ENCODE peak calls at places on chromosome 17, in eight cellular contexts. X is adrenal gland; N is heart right ventricle; Q is endodermal cell; E is OCI-LY7; S is CD8-positive, alpha-beta T cell; Z is uterus; G is cardiac muscle cell. M is an unnamed sample. For H3K4me1, the result is how much of the 10 kb centered on the place peaks cover.

GRCh38 chr17:40329981-40330794 is 21.2 kb downstream of the RARA start:
- DNase-seq in S (no peak), N (peak), Z (no peak), X (peak), E (no peak), G (no peak), Q (no peak), M (peak)

GRCh38 chr17:869067-869466 is 86.9 kb downstream of the MRM3 start:
- DNase-seq in G (peak), S (no peak), X (peak), N (peak), E (no peak), Z (peak), Q (no peak), M (peak)

GRCh38 chr17:61325382-61326073 is 74.1 kb upstream of the TBX2 start:
- DNase-seq in X (no peak), E (no peak), Z (no peak), G (no peak), S (no peak), N (no peak), Q (no peak), M (no peak)

GRCh38 chr17:39791296-39791992 is 53.7 kb downstream of the GRB7 start:
- DNase-seq in N (no peak), Q (no peak), G (no peak), S (no peak), Z (no peak), X (no peak), E (no peak), M (no peak)

GRCh38 chr17:1229354-1229890 is 40.8 kb upstream of the BHLHA9 start:
- DNase-seq in X (peak), N (peak), E (peak), S (peak), Z (peak), G (peak), Q (peak), M (peak)

GRCh38 chr17:80885922-80886582 is 105.6 kb upstream of the CHMP6 start:
- DNase-seq in N (no peak), X (no peak), G (no peak), E (no peak), S (no peak), Q (no peak), Z (no peak), M (peak)

GRCh38 chr17:71260366-71260765 is 860.5 kb upstream of the SOX9 start:
- DNase-seq in Q (no peak), S (no peak), X (no peak), N (no peak), Z (no peak), E (no peak), G (no peak), M (no peak)

GRCh38 chr17:59466943-59467801 is 98.2 kb upstream of the DHX40 start:
- DNase-seq in X (no peak), Z (no peak), S (no peak), Q (peak), N (no peak), E (no peak), G (no peak), M (no peak)

GRCh38 chr17:43832168-43832975 is 574 bp downstream of the MPP3 start:
- DNase-seq in Z (peak), N (peak), Q (peak), S (no peak), G (peak), X (peak), E (no peak), M (peak)

GRCh38 chr17:65954148-65954449 is 237.8 kb downstream of the CEP112 start:
- DNase-seq in N (no peak), Q (no peak), X (no peak), G (no peak), Z (no peak), S (no peak), E (no peak), M (no peak)

GRCh38 chr17:40260528-40260927 is 27.2 kb upstream of the CDC6 start:
- DNase-seq in N (peak), X (no peak), Z (no peak), G (no peak), E (no peak), Q (no peak), S (no peak), M (no peak)

GRCh38 chr17:28953444-28954118 is 2.3 kb upstream of the PHF12 start:
- DNase-seq in N (peak), G (peak), Q (peak), S (peak), X (peak), Z (peak), E (peak), M (no peak)

GRCh38 chr17:82985973-82986372 is 93.4 kb upstream of the METRNL start:
- DNase-seq in G (peak), S (peak), N (no peak), E (peak), Z (no peak), Q (peak), X (no peak), M (no peak)

GRCh38 chr17:30477758-30478115 is 529 bp downstream of the GOSR1 start:
- DNase-seq in N (no peak), G (peak), Z (no peak), S (no peak), X (no peak), Q (no peak), E (peak), M (no peak)

GRCh38 chr17:64457156-64457555 is 8.2 kb downstream of the MILR1 start:
- DNase-seq in N (no peak), E (no peak), X (no peak), Z (no peak), Q (no peak), G (peak), S (no peak), M (no peak)

GRCh38 chr17:61734012-61734411 is 129.3 kb downstream of the BRIP1 start:
- DNase-seq in Z (no peak), G (no peak), S (no peak), N (no peak), X (no peak), E (no peak), Q (no peak), M (no peak)

GRCh38 chr17:8151641-8152111 is 528 bp downstream of the PER1 start:
- DNase-seq in N (peak), S (no peak), Z (peak), X (peak), E (peak), Q (peak), G (peak), M (peak)

GRCh38 chr17:2081564-2081963 is 26.7 kb downstream of the HIC1 start:
- DNase-seq in S (no peak), X (no peak), Z (no peak), E (no peak), N (no peak), G (no peak), Q (no peak), M (no peak)

GRCh38 chr17:28381141-28381825 is 9.8 kb downstream of the SARM1 start:
- DNase-seq in N (no peak), Q (peak), E (no peak), G (peak), X (no peak), Z (no peak), S (no peak), M (no peak)

GRCh38 chr17:78437508-78438169 is 59.2 kb downstream of the PGS1 start:
- DNase-seq in S (no peak), E (no peak), Z (no peak), N (no peak), X (no peak), G (no peak), Q (no peak), M (no peak)
- H3K4me3 ChIP-seq in S (no peak), E (no peak), Z (no peak), N (no peak), X (no peak), G (no peak), Q (no peak), M (no peak)

GRCh38 chr17:57289613-57290012 is 33.3 kb downstream of the MSI2 start:
- DNase-seq in Z (no peak), E (no peak), N (no peak), G (no peak), X (no peak), Q (no peak), S (no peak), M (no peak)

GRCh38 chr17:57289130-57289529 is 32.8 kb downstream of the MSI2 start:
- DNase-seq in Z (no peak), G (no peak), S (no peak), X (no peak), E (no peak), N (no peak), Q (no peak), M (no peak)

GRCh38 chr17:57288753-57289121 is 32.4 kb downstream of the MSI2 start:
- DNase-seq in N (no peak), Z (no peak), Q (no peak), S (no peak), X (no peak), G (no peak), E (no peak), M (no peak)

GRCh38 chr17:57286372-57287105 is 30.2 kb downstream of the MSI2 start:
- DNase-seq in Q (no peak), N (no peak), E (no peak), S (no peak), Z (no peak), X (no peak), G (no peak), M (no peak)

DNA sequence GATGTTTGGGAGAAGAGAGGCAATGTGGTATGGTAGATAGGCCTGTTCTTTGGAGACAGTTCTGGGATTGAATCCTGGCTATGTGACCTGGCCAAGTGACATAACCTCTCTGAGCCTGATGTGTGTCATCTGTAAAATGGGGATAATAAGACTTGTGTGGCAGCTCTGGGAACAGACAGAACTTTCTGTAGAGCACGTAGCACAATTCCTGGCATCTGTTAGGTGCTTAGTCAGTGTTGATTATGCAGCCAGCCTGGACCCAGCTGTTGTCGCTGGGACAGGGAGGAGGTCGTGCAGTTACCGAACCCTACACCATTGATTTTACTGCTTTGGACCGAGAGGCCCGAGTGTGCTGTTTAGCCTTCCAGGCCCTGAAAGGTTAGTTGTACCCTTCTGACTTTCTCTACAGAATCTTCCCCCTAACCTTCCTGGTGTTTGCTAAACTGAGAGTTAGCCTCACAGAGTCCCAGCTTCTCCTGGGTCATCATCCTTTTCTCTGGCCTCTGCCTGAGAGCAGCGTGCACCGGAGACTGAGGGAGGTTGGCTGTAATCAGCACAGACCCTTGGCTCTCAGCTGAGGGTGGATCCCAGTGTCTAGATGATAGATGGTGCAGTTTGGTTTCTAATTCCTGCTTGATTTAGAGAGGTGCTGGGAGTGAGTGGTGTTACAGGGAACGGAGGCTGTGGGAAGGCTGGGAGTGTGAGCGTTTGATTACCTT is 31.9 kb downstream of the MSI2 start:
- DNase-seq in Z (peak), N (no peak), X (peak), G (peak), S (no peak), Q (no peak), E (no peak), M (peak)
- H3K4me1 ChIP-seq in Z (under half), N (under half), X (under half), G (under half), S (under half), Q (under half), E (under half), M (half or more)

DNA sequence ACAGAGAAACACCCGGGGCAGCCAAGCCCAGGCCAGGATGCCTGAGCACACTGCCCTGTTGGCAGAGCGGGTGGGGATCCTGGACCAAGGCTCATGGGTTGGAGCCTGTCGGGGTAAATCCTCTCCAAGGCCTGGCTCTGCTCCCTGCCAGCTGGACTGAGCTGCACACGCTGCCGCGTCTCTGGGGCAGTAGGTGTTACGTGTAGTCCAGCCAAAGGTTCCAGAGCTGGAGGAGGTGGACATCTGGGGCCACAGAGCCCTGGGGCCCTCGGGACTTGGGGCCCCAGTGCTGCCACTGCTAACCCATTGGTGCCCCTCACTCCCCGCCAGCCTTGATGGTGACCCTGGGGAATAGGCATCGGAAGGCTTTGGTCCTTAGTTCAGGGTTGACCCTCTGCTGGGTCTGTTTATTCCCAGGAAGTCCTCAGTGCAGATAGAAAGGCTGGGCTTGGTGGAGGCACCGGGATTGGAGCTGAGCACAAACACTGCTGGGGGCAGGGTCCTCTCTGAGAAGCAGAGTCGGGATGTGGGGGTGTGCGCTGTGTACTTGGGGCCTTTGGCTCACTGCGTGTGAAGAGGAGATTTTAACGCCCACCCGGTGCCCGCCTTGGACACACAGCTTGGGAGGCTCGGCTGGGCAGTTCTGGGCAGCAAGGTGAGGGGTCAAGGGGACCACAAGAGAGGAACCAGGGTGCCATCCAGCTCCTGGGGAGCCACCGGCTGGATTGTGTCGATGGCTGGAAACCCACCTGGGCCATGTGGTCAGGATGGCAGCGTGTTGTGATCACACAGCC is 16.3 kb upstream of the CBX4 start:
- DNase-seq in N (no peak), S (no peak), X (no peak), E (no peak), Q (no peak), Z (no peak), G (no peak), M (no peak)
- TF ChIP-seq CTCF in N (no peak), S (no peak), X (no peak), E (no peak), Q (no peak), Z (no peak), G (no peak), M (no peak)

GRCh38 chr17:15501282-15501681 is 33.9 kb upstream of the CDRT4 start:
- DNase-seq in S (no peak), E (no peak), X (no peak), Z (no peak), Q (no peak), N (no peak), G (no peak), M (no peak)

GRCh38 chr17:15502315-15503112 is 35.1 kb upstream of the CDRT4 start:
- DNase-seq in Z (peak), N (peak), G (peak), Q (peak), X (peak), E (peak), S (peak), M (peak)

GRCh38 chr17:15498107-15498506 is 30.7 kb upstream of the CDRT4 start:
- DNase-seq in Q (peak), N (no peak), Z (no peak), E (peak), S (no peak), X (no peak), G (peak), M (no peak)

GRCh38 chr17:15503731-15504130 is 36.3 kb upstream of the CDRT4 start:
- DNase-seq in E (no peak), Q (no peak), X (no peak), N (no peak), G (no peak), S (no peak), Z (no peak), M (no peak)

GRCh38 chr17:15501788-15502187 is 34.4 kb upstream of the CDRT4 start:
- DNase-seq in Q (no peak), G (no peak), X (no peak), Z (no peak), N (no peak), E (no peak), S (no peak), M (no peak)
- H3K4me3 ChIP-seq in Q (no peak), G (no peak), X (no peak), Z (no peak), N (no peak), E (no peak), S (no peak), M (peak)

GRCh38 chr17:73584987-73585386 is 59.3 kb downstream of the SDK2 start:
- DNase-seq in Q (no peak), N (no peak), Z (no peak), S (no peak), E (no peak), X (no peak), G (no peak), M (no peak)
- H3K4me1 ChIP-seq in Q (under half), N (under half), Z (under half), S (under half), E (half or more), X (under half), G (under half), M (under half)

GRCh38 chr17:45396496-45397205 is 36.0 kb downstream of the ARHGAP27 start:
- DNase-seq in S (no peak), X (no peak), G (no peak), E (no peak), Z (no peak), N (no peak), Q (no peak), M (no peak)

GRCh38 chr17:45394913-45395568 is 37.6 kb downstream of the ARHGAP27 start:
- DNase-seq in E (peak), Q (peak), G (peak), Z (peak), N (peak), X (peak), S (no peak), M (peak)

GRCh38 chr17:45395569-45396415 is 36.9 kb downstream of the ARHGAP27 start:
- DNase-seq in Q (no peak), S (no peak), E (no peak), N (no peak), Z (no peak), G (no peak), X (no peak), M (no peak)

GRCh38 chr17:45397796-45398195 is 34.9 kb downstream of the ARHGAP27 start:
- DNase-seq in N (no peak), G (no peak), S (no peak), E (no peak), Q (no peak), Z (no peak), X (no peak), M (no peak)

DNA sequence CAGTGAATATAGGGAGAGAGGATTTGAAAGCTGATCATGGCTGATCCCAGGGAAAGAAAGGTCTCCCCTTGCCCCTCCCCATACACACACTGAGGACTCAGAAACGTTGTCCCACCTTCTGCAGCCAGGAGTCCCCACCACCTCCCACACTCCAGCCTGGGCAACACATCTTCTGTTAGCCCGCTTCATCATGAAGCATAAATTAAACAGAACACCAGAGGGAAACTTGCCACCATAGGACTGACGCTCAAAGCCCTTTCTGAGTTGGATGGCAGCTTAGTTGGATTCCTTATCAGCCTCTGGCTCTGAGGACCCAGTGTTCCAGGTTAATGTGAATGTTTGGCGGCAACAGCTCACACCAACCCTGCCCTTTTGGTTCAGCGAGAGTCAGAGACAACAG is 33.9 kb downstream of the ARHGAP27 start:
- DNase-seq in Z (no peak), Q (no peak), N (no peak), G (no peak), E (no peak), S (no peak), X (no peak), M (no peak)
- TF ChIP-seq CTCF in Z (no peak), Q (peak), N (peak), G (no peak), E (peak), S (no peak), X (no peak), M (peak)

DNA sequence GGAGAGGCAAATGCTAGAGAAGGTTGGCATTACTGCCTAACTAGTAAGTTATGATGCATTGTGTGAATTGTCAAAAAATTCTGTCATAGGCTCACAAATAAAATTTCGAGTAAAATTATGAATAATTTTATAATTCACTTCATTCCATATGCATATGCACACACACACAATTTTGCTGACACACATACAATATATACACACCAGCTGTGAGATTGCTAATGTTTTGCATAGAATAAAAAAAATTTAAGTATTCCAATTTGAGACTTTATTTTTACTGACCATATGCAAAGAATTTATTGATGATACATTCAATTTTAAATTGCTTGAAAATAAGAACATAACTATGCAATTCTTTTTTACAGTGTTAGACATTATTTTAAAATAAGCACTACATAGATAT is 6.8 kb upstream of the TMEM100 start:
- DNase-seq in S (no peak), E (no peak), G (no peak), Q (no peak), X (no peak), Z (no peak), N (no peak), M (no peak)
- H3K4me3 ChIP-seq in S (no peak), E (no peak), G (no peak), Q (no peak), X (no peak), Z (no peak), N (no peak), M (peak)

DNA sequence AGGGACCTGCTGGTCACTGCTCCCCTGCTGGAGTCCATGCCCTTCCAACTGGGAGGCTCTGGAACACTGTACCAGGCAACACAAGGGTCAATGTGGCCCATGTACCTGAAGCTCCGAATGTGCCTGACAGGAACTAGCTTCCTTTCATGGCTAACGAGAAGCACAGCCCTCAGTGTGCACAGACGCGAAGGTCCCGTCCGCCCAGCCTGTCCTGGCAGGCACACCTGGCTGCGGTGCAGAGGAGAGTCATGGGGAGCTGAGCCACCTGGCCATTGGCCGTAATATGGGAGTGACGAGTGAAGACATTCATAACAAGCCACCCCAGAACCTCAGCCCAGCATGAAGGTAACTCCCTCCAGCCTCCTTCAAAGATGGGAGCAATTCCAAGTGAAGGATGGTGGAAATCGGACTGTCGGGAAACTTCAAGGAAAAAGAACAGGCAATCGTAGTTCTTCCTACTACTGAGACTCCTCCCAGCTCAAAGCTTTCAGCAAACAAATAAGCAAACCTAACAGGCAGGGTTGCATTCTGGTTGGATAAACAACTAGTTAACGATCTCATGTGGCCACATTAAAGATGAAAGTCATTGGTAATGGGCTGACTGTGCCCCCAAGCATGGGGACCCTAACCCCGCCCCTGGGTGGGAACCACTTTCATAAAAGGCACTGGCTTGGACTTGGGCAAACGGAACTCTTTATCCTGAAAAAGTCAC is 13.2 kb downstream of the TMEM11 start:
- DNase-seq in Z (no peak), N (no peak), G (no peak), E (no peak), S (no peak), X (no peak), Q (peak), M (no peak)
- H3K4me1 ChIP-seq in Z (under half), N (under half), G (under half), E (under half), S (under half), X (under half), Q (under half), M (half or more)

M was measured in left ventricle myocardium inferior.